ENCODE peak calls at places on chromosome 3, in ten cellular contexts. I, E, T, W, Q, U, B, M, R and G are unnamed samples.
A peak's percentile ranks its signal among the peaks of the same experiment; 100 is the strongest.

GRCh38 chr3:50205719-50206276 is 727 bp downstream of the SLC38A3 start:
- DNase-seq in R (no peak), I (peak; percentile 79), B (no peak), Q (no peak), U (peak; percentile 53), E (no peak), W (no peak), M (peak; percentile 42), T (no peak), G (no peak)

GRCh38 chr3:161890147-161890625 is 393.6 kb downstream of the OTOL1 start:
- DNase-seq in E (no peak), B (no peak), W (no peak), U (no peak), M (no peak), I (peak; percentile 8), R (no peak), T (no peak), Q (peak; percentile 84), G (no peak)

GRCh38 chr3:123044981-123045763 is 17.6 kb upstream of the SEMA5B start:
- DNase-seq in Q (no peak), W (no peak), T (no peak), U (no peak), I (no peak), E (no peak), R (no peak), B (no peak), M (no peak), G (no peak)

GRCh38 chr3:179613807-179614206 is 9.2 kb downstream of the NDUFB5 start:
- DNase-seq in R (no peak), E (no peak), I (no peak), W (no peak), Q (no peak), U (no peak), T (no peak), B (no peak), M (no peak), G (no peak)

GRCh38 chr3:31821118-31821517 is 159.9 kb downstream of the OSBPL10 start:
- DNase-seq in E (no peak), M (no peak), T (no peak), R (no peak), Q (no peak), I (no peak), U (no peak), W (no peak), B (no peak), G (no peak)

GRCh38 chr3:48344867-48345507 is 11.5 kb upstream of the SPINK8 start:
- DNase-seq in T (no peak), I (no peak), E (no peak), R (no peak), U (no peak), B (no peak), Q (no peak), W (no peak), M (no peak), G (no peak)

GRCh38 chr3:51966016-51966415 is 1.2 kb downstream of the PCBP4 start:
- DNase-seq in U (no peak), B (no peak), R (no peak), I (no peak), T (no peak), E (no peak), M (no peak), Q (no peak), W (peak; percentile 62), G (no peak)

GRCh38 chr3:51953445-51953844 is 1.7 kb upstream of the GPR62 start:
- DNase-seq in T (no peak), U (no peak), W (no peak), R (no peak), E (no peak), Q (no peak), B (no peak), I (no peak), M (no peak), G (no peak)

GRCh38 chr3:184284696-184285095 is 8.9 kb downstream of the ECE2 start:
- DNase-seq in U (peak; percentile 41), W (peak; percentile 17), Q (no peak), M (peak; percentile 26), I (peak; percentile 83), E (no peak), R (no peak), B (peak; percentile 96), T (no peak), G (peak; percentile 97)

GRCh38 chr3:101259485-101260341 is 60.7 kb downstream of the IMPG2 start:
- DNase-seq in I (no peak), Q (no peak), T (no peak), B (no peak), E (no peak), M (no peak), U (no peak), R (no peak), W (no peak), G (no peak)

GRCh38 chr3:196712514-196713413 is 587 bp downstream of the PIGX start:
- DNase-seq in M (peak; percentile 74), R (no peak), I (no peak), U (no peak), W (peak; percentile 68), T (peak; percentile 54), B (peak; percentile 36), E (peak; percentile 47), Q (peak; percentile 43), G (peak; percentile 59)

GRCh38 chr3:56361731-56362130 is 106.5 kb downstream of the ERC2 start:
- DNase-seq in T (no peak), B (no peak), E (no peak), R (no peak), Q (no peak), U (no peak), M (no peak), W (no peak), I (no peak), G (no peak)

GRCh38 chr3:195270079-195270349 is 945 bp downstream of the XXYLT1 start:
- DNase-seq in U (no peak), B (no peak), W (no peak), I (no peak), E (no peak), M (no peak), T (no peak), R (no peak), Q (no peak), G (no peak)

GRCh38 chr3:175146258-175146657 is 287.1 kb downstream of the NAALADL2 start:
- DNase-seq in I (no peak), Q (no peak), E (no peak), R (no peak), M (no peak), W (no peak), T (no peak), B (no peak), U (no peak), G (no peak)

GRCh38 chr3:182755308-182756106 is 37.8 kb upstream of the ATP11B start:
- DNase-seq in U (no peak), M (no peak), T (no peak), I (no peak), B (no peak), W (no peak), R (no peak), Q (no peak), E (no peak), G (no peak)

GRCh38 chr3:32239638-32240550 is 1.4 kb downstream of the CMTM8 start:
- DNase-seq in M (peak; percentile 44), U (peak; percentile 35), B (peak; percentile 19), Q (no peak), I (peak; percentile 86), W (no peak), E (no peak), R (no peak), T (no peak), G (peak; percentile 80)

GRCh38 chr3:40317061-40317676 is 7.7 kb downstream of the EIF1B start:
- DNase-seq in T (peak; percentile 38), Q (peak; percentile 65), U (peak; percentile 19), E (no peak), M (peak; percentile 24), I (peak; percentile 32), R (no peak), B (peak; percentile 50), W (peak; percentile 42), G (no peak)

GRCh38 chr3:151171145-151171544 is 31.9 kb downstream of the GPR171 start:
- DNase-seq in B (no peak), R (no peak), T (no peak), W (no peak), U (no peak), E (no peak), M (peak; percentile 31), I (no peak), Q (no peak), G (no peak)

GRCh38 chr3:18007980-18008379 is 265.5 kb upstream of the TBC1D5 start:
- DNase-seq in B (no peak), U (no peak), I (no peak), M (no peak), R (no peak), W (no peak), T (no peak), Q (no peak), E (no peak), G (no peak)

GRCh38 chr3:78867409-78868372 is 900.1 kb downstream of the ROBO1 start:
- DNase-seq in W (no peak), B (peak; percentile 28), M (no peak), I (no peak), U (no peak), Q (no peak), R (no peak), E (no peak), T (no peak), G (no peak)

GRCh38 chr3:112858410-112859069 is 11.9 kb upstream of the CD200R1L start:
- DNase-seq in R (no peak), B (no peak), I (no peak), W (no peak), T (no peak), U (no peak), E (no peak), M (peak; percentile 21), Q (no peak), G (no peak)

GRCh38 chr3:21778715-21779114 is 27.7 kb upstream of the ZNF385D start:
- DNase-seq in U (no peak), E (no peak), I (no peak), B (no peak), M (no peak), Q (no peak), R (no peak), W (no peak), T (no peak), G (no peak)

GRCh38 chr3:148873270-148873927 is 8.3 kb downstream of the CPA3 start:
- DNase-seq in Q (no peak), B (peak; percentile 63), M (no peak), T (no peak), I (no peak), U (no peak), W (no peak), E (no peak), R (no peak), G (no peak)

GRCh38 chr3:171417137-171417536 is 43.1 kb downstream of the TNIK start:
- DNase-seq in Q (no peak), I (no peak), T (no peak), M (no peak), R (no peak), U (no peak), E (no peak), B (no peak), W (no peak), G (no peak)

GRCh38 chr3:185272051-185272450 is 18.2 kb upstream of the EHHADH start:
- DNase-seq in E (no peak), U (no peak), I (no peak), B (no peak), Q (no peak), R (no peak), W (no peak), T (no peak), M (no peak), G (no peak)

GRCh38 chr3:5726618-5727017 is 539.1 kb downstream of the EDEM1 start:
- DNase-seq in T (no peak), I (no peak), M (no peak), Q (no peak), U (no peak), R (no peak), E (no peak), B (no peak), W (no peak), G (no peak)

GRCh38 chr3:54681706-54682105 is 246.2 kb downstream of the LRTM1 start:
- DNase-seq in T (no peak), R (no peak), W (no peak), M (no peak), B (no peak), I (no peak), E (no peak), U (no peak), Q (no peak), G (no peak)

GRCh38 chr3:124762612-124763011 is 32.4 kb downstream of the UMPS start:
- DNase-seq in T (no peak), M (no peak), U (no peak), I (no peak), R (no peak), E (no peak), Q (no peak), B (no peak), W (no peak), G (no peak)